ENCODE peak calls at places on chromosome 17, in nine cellular contexts. J is heart right ventricle; T is IMR-90; M is A549; B is lung; O is upper lobe of left lung; L is CD8-positive, alpha-beta T cell; F is neural progenitor cell; E is body of pancreas. N is an unnamed sample.

GRCh38 chr17:40112718-40113109 is 9.1 kb upstream of the MSL1 start:
- DNase-seq in J (peak; percentile 40), T (no peak), M (no peak), B (no peak), O (no peak), L (no peak), F (no peak), E (no peak), N (peak; percentile 94)

GRCh38 chr17:4858880-4859260 is 25.7 kb downstream of the MINK1 start:
- DNase-seq in J (peak; percentile 67), T (peak; percentile 27), M (no peak), B (no peak), O (no peak), L (no peak), F (no peak), E (peak; percentile 65), N (no peak)

GRCh38 chr17:74566132-74566753 is 1.1 kb downstream of the CD300H start:
- DNase-seq in J (no peak), T (no peak), M (peak; percentile 66), B (no peak), O (no peak), L (no peak), F (peak; percentile 72), E (peak; percentile 40), N (no peak)

GRCh38 chr17:19867654-19868395 is at the start of gene ULK2:
- DNase-seq in J (peak; percentile 34), T (peak; percentile 69), M (peak; percentile 90), B (peak; percentile 55), O (peak; percentile 94), L (no peak), F (peak; percentile 89), E (peak; percentile 71), N (no peak)

GRCh38 chr17:850828-851759 is 68.9 kb downstream of the MRM3 start:
- DNase-seq in J (peak; percentile 43), T (peak; percentile 40), M (no peak), B (no peak), O (no peak), L (no peak), F (peak; percentile 54), E (no peak), N (no peak)

GRCh38 chr17:75088902-75089417 is 1.2 kb downstream of the SLC16A5 start:
- DNase-seq in J (peak; percentile 21), T (no peak), M (peak; percentile 79), B (peak; percentile 69), O (no peak), L (no peak), F (no peak), E (no peak), N (peak; percentile 92)

GRCh38 chr17:1635675-1636465 is 7.2 kb upstream of the SLC43A2 start:
- DNase-seq in J (no peak), T (no peak), M (no peak), B (no peak), O (no peak), L (no peak), F (no peak), E (no peak), N (no peak)

GRCh38 chr17:1180958-1181768 is 1.4 kb upstream of the ABR start:
- DNase-seq in J (no peak), T (no peak), M (no peak), B (no peak), O (peak; percentile 68), L (no peak), F (peak; percentile 70), E (no peak), N (no peak)

GRCh38 chr17:77959216-77959925 is 868 bp downstream of the TNRC6C start:
- DNase-seq in J (no peak), T (peak; percentile 19), M (no peak), B (no peak), O (peak; percentile 89), L (no peak), F (peak; percentile 63), E (peak; percentile 46), N (no peak)

GRCh38 chr17:3308603-3309002 is 10.4 kb upstream of the OR3A1 start:
- DNase-seq in J (no peak), T (no peak), M (no peak), B (no peak), O (no peak), L (no peak), F (no peak), E (no peak), N (no peak)

GRCh38 chr17:62804025-62804424 is 4.1 kb downstream of the MARCHF10 start:
- DNase-seq in J (no peak), T (no peak), M (no peak), B (no peak), O (no peak), L (no peak), F (no peak), E (no peak), N (no peak)

GRCh38 chr17:33267279-33267790 is 25.8 kb downstream of the ASIC2 start:
- DNase-seq in J (no peak), T (peak; percentile 94), M (peak; percentile 71), B (no peak), O (no peak), L (no peak), F (no peak), E (no peak), N (no peak)

GRCh38 chr17:48052956-48053757 is 5.0 kb downstream of the NFE2L1 start:
- DNase-seq in J (peak; percentile 91), T (peak; percentile 40), M (no peak), B (no peak), O (no peak), L (no peak), F (no peak), E (peak; percentile 69), N (no peak)

GRCh38 chr17:83128306-83129240 is 49.2 kb downstream of the METRNL start:
- DNase-seq in J (no peak), T (no peak), M (no peak), B (no peak), O (no peak), L (no peak), F (no peak), E (no peak), N (no peak)

GRCh38 chr17:38868095-38868967 is 1.5 kb upstream of the LASP1 start:
- DNase-seq in J (peak; percentile 72), T (peak; percentile 55), M (peak; percentile 71), B (peak; percentile 32), O (no peak), L (no peak), F (peak; percentile 65), E (peak; percentile 51), N (no peak)

GRCh38 chr17:1227917-1228751 is 42.1 kb upstream of the BHLHA9 start:
- DNase-seq in J (peak; percentile 36), T (no peak), M (no peak), B (no peak), O (peak; percentile 88), L (no peak), F (peak; percentile 52), E (peak; percentile 29), N (no peak)

GRCh38 chr17:1683489-1683888 is 1.2 kb downstream of the PRPF8 start:
- DNase-seq in J (no peak), T (no peak), M (no peak), B (no peak), O (no peak), L (no peak), F (peak; percentile 8), E (no peak), N (no peak)

DNA sequence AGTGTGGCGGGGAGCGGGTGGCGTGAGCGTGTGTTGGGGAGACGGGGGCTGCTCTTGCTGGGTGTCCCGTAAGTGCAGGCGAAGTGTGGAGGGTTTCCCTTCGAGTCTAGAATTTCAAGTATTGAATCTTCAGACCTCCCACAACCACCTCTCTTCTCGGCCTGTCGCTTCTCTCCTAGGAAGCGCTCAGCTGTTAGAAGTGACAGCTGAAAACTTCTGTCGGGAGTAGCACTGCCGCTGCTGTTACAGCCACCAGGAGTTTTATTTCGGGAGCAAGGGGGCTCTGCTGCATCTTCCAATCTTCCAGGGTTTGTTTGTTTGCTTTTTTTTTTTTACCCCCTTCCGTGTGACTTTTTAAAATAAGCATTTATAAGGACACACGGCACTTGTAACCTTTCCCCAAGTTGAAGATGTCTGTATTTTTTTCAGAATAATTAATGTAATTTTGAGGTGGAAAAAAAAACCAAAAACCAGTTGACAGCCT is 738 bp downstream of the RPS6KB1 start:
- DNase-seq in J (no peak), T (peak; percentile 8), M (peak; percentile 34), B (no peak), O (no peak), L (no peak), F (peak; percentile 67), E (no peak), N (no peak)
- H3K4me3 ChIP-seq in J (peak overlapping the region; percentile 88), T (peak overlapping the region; percentile 56), M (peak overlapping the region; percentile 81), B (peak overlapping the region; percentile 92), O (peak overlapping the region; percentile 88), L (peak overlapping the region; percentile 82), F (peak overlapping the region; percentile 83), E (peak overlapping the region; percentile 97), N (peak overlapping the region; percentile 100)

GRCh38 chr17:50184057-50184456 is 17.4 kb downstream of the COL1A1 start:
- DNase-seq in J (no peak), T (peak; percentile 45), M (no peak), B (no peak), O (no peak), L (no peak), F (peak; percentile 59), E (no peak), N (no peak)
- H3K4me1 ChIP-seq in J (no peaks in the 10 kb centered on the region), T (no peaks in the 10 kb centered on the region), M (peaks cover 23% of the 10 kb centered on the region), B (peaks cover 2% of the 10 kb centered on the region), O (peaks cover 7% of the 10 kb centered on the region), L (peaks cover 10% of the 10 kb centered on the region), F (peaks cover 21% of the 10 kb centered on the region), E (no peaks in the 10 kb centered on the region), N (peaks cover 62% of the 10 kb centered on the region)

DNA sequence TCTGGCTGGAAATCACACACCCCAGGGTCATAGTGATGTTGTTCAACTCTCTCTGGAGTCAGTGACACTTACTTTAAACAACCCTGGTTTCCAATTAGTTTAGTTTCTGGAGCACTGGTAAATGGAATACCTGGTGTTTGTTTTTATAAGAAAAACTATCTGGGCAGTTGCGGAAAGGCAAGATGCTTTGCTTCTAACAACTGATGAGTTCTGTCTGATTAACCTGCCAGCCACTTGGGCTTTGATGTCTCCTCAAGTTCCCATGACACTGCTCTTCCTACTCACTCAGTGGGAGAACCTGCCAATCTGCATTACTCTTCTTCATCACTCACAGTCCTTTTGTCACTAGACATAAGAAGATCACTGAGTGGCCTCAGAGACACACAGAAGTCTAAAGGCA is 78.7 kb upstream of the MTMR4 start:
- DNase-seq in J (no peak), T (no peak), M (no peak), B (no peak), O (no peak), L (no peak), F (no peak), E (no peak), N (no peak)
- H3K4me3 ChIP-seq in J (no peak overlapping the region), T (no peak overlapping the region), M (no peak overlapping the region), B (no peak overlapping the region), O (no peak overlapping the region), L (no peak overlapping the region), F (no peak overlapping the region), E (no peak overlapping the region), N (no peak overlapping the region)

DNA sequence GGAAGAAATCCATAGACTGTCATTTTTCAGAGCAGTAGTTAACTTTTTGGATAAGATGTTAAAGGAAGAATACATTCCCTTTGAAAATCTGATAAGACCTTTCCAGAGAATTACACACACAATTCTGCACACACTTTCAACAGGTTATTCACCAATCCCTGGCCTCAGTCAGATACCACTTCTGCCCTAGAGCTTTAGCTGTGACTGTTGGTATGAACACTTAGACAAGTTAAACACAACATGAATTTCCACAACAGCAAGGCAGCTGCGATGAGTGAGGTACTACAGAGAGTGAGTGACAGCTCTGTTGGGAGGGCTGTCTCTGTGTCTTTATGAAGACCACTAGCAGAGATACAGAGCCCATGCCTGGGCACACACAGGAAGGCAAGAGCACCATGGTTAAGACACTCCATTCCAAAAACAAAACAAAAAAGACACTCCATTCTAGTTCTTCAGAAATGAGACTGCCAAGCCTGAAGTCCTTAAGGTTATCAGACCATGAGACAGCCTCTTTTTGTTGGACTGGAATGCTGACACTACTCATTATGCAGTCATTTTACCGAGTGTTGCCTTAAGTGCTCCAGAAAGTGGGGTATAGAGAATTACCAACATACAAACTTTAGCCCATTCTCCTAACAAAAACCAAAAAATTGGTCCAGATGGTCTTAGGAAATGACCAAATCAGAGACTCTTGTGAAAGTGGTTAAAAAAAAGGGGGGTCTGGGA is 42.4 kb downstream of the TOM1L2 start:
- DNase-seq in J (no peak), T (peak; percentile 42), M (no peak), B (no peak), O (no peak), L (no peak), F (no peak), E (no peak), N (no peak)
- H3K4me1 ChIP-seq in J (peaks cover 36% of the 10 kb centered on the region), T (peaks cover 16% of the 10 kb centered on the region), M (peaks cover 10% of the 10 kb centered on the region), B (peaks cover 13% of the 10 kb centered on the region), O (peaks cover 31% of the 10 kb centered on the region), L (peaks cover 2% of the 10 kb centered on the region), F (peaks cover 17% of the 10 kb centered on the region), E (peaks cover 22% of the 10 kb centered on the region), N (peaks cover 28% of the 10 kb centered on the region)